ENCODE peak calls at places on chromosomes 16 and 17, in ten cellular contexts. C is K562, V is H1, N is A549, K is SK-N-SH, D is endothelial cell of umbilical vein, I is HepG2, Y is WTC11, M is NB4, Z is HCT116. U is an unnamed sample.

GRCh38 chr17:50165867-50166517 is at the start of gene SGCA:
- DNase-seq in C (no peak), V (no peak), N (no peak), K (no peak), D (no peak), I (no peak), Y (no peak), M (no peak), Z (no peak), U (no peak)

GRCh38 chr16:72474511-72475123 is 302.7 kb upstream of the PMFBP1 start:
- DNase-seq in C (no peak), V (no peak), N (no peak), K (no peak), D (peak), I (peak), Y (no peak), M (peak), Z (peak), U (no peak)

GRCh38 chr16:71441348-71441781 is 489 bp downstream of the TLE7 start:
- DNase-seq in C (no peak), V (peak), N (no peak), K (peak), D (no peak), I (no peak), Y (peak), M (no peak), Z (no peak), U (no peak)

GRCh38 chr16:89700649-89701424 is 668 bp downstream of the SPATA2L start:
- DNase-seq in C (peak), V (peak), N (peak), K (peak), D (peak), I (peak), Y (peak), M (peak), Z (no peak), U (no peak)

GRCh38 chr17:73455050-73455687 is 143.4 kb upstream of the CDC42EP4 start:
- DNase-seq in C (no peak), V (no peak), N (no peak), K (peak), D (no peak), I (no peak), Y (no peak), M (no peak), Z (no peak), U (no peak)

GRCh38 chr17:76791053-76791980 is 53.4 kb downstream of the MFSD11 start:
- DNase-seq in C (peak), V (no peak), N (peak), K (peak), D (peak), I (peak), Y (no peak), M (peak), Z (no peak), U (peak)

GRCh38 chr17:75428775-75429469 is 23.4 kb upstream of the GRB2 start:
- DNase-seq in C (no peak), V (no peak), N (peak), K (no peak), D (no peak), I (peak), Y (no peak), M (no peak), Z (no peak), U (no peak)

GRCh38 chr16:79186196-79186595 is 414.3 kb downstream of the MAF start:
- DNase-seq in C (peak), V (no peak), N (no peak), K (no peak), D (no peak), I (no peak), Y (no peak), M (no peak), Z (no peak), U (no peak)

GRCh38 chr17:81553018-81553615 is 964 bp upstream of the FAAP100 start:
- DNase-seq in C (peak), V (peak), N (peak), K (peak), D (peak), I (peak), Y (peak), M (peak), Z (peak), U (peak)

GRCh38 chr17:48541574-48542113 is 3.3 kb downstream of the HOXB2 start:
- DNase-seq in C (peak), V (peak), N (no peak), K (peak), D (no peak), I (no peak), Y (no peak), M (no peak), Z (no peak), U (no peak)

GRCh38 chr16:53821487-53821886 is 117.5 kb downstream of the FTO start:
- DNase-seq in C (no peak), V (no peak), N (no peak), K (no peak), D (no peak), I (no peak), Y (no peak), M (no peak), Z (no peak), U (no peak)

GRCh38 chr16:11675561-11676511 is 7.6 kb downstream of the SNN start:
- DNase-seq in C (no peak), V (no peak), N (peak), K (no peak), D (no peak), I (peak), Y (no peak), M (no peak), Z (peak), U (no peak)

GRCh38 chr17:73027130-73027741 is 65.3 kb downstream of the SLC39A11 start:
- DNase-seq in C (no peak), V (no peak), N (no peak), K (no peak), D (no peak), I (no peak), Y (no peak), M (no peak), Z (no peak), U (no peak)

GRCh38 chr17:6551356-6551755 is 5.0 kb downstream of the PITPNM3 start:
- DNase-seq in C (no peak), V (no peak), N (no peak), K (no peak), D (no peak), I (no peak), Y (no peak), M (no peak), Z (no peak), U (no peak)

GRCh38 chr17:69695646-69696045 is 281.1 kb downstream of the MAP2K6 start:
- DNase-seq in C (no peak), V (no peak), N (no peak), K (no peak), D (no peak), I (no peak), Y (no peak), M (no peak), Z (no peak), U (no peak)

GRCh38 chr17:49926886-49927285 is 42.1 kb upstream of the DLX4 start:
- DNase-seq in C (peak), V (no peak), N (no peak), K (no peak), D (no peak), I (no peak), Y (no peak), M (no peak), Z (no peak), U (no peak)

GRCh38 chr17:6479626-6480324 is 35.5 kb downstream of the PIMREG start:
- DNase-seq in C (no peak), V (no peak), N (no peak), K (no peak), D (no peak), I (no peak), Y (no peak), M (no peak), Z (no peak), U (no peak)

GRCh38 chr17:39235555-39236221 is 9.9 kb upstream of the STAC2 start:
- DNase-seq in C (peak), V (peak), N (peak), K (peak), D (peak), I (peak), Y (peak), M (peak), Z (peak), U (peak)

GRCh38 chr16:11627292-11627663 is 40.6 kb upstream of the LITAF start:
- DNase-seq in C (no peak), V (no peak), N (no peak), K (no peak), D (no peak), I (no peak), Y (no peak), M (no peak), Z (no peak), U (no peak)

GRCh38 chr17:65290616-65291015 is 153.4 kb downstream of the RGS9 start:
- DNase-seq in C (no peak), V (no peak), N (no peak), K (no peak), D (no peak), I (no peak), Y (no peak), M (no peak), Z (no peak), U (no peak)

DNA sequence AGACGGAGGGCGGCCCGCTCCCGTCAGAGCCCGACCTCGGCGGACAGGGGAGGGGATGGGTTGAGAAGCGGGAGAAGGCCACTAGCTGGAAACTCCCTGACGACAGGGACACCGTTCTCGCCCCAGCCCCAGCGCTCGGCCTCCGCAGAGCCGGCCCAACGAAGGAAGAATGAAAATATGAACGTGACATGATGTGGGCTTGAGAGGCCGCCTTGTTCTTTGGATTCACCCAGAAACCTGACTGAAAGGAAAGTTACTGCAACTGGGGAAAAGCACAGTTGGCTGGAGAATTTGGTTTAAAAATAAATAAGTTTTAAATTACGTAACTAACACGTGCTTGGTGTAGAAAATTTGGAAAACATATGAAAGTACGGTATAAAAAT is 21.1 kb downstream of the NPTX1 start:
- DNase-seq in C (peak), V (no peak), N (peak), K (peak), D (no peak), I (peak), Y (peak), M (no peak), Z (peak), U (no peak)
- TF ChIP-seq MAX in C (no peak), V (no peak), N (no peak), K (no peak), D (no peak), I (no peak), Y (no peak), M (peak), Z (no peak), U (no peak)

GRCh38 chr17:45227631-45228120 is 6.0 kb downstream of the FMNL1 start:
- DNase-seq in C (no peak), V (no peak), N (no peak), K (no peak), D (no peak), I (no peak), Y (no peak), M (no peak), Z (no peak), U (no peak)
- TF ChIP-seq MAX in C (no peak), V (no peak), N (peak), K (no peak), D (no peak), I (no peak), Y (no peak), M (no peak), Z (no peak), U (no peak)

GRCh38 chr17:915416-916201 is 64.0 kb downstream of the NXN start:
- DNase-seq in C (no peak), V (no peak), N (no peak), K (no peak), D (peak), I (no peak), Y (no peak), M (no peak), Z (no peak), U (no peak)

GRCh38 chr17:913207-913606 is 66.4 kb downstream of the NXN start:
- DNase-seq in C (no peak), V (no peak), N (no peak), K (no peak), D (no peak), I (no peak), Y (no peak), M (no peak), Z (no peak), U (no peak)

GRCh38 chr17:907725-908124 is 71.9 kb downstream of the NXN start:
- DNase-seq in C (no peak), V (no peak), N (no peak), K (no peak), D (no peak), I (no peak), Y (no peak), M (no peak), Z (no peak), U (no peak)

GRCh38 chr17:909642-910323 is 69.8 kb downstream of the NXN start:
- DNase-seq in C (peak), V (no peak), N (no peak), K (no peak), D (no peak), I (no peak), Y (no peak), M (peak), Z (no peak), U (no peak)

GRCh38 chr17:910503-911194 is 68.9 kb downstream of the NXN start:
- DNase-seq in C (no peak), V (no peak), N (no peak), K (no peak), D (no peak), I (no peak), Y (no peak), M (no peak), Z (no peak), U (no peak)
- TF ChIP-seq MAX in C (no peak), V (no peak), N (no peak), K (no peak), D (no peak), I (no peak), Y (no peak), M (no peak), Z (no peak), U (no peak)

GRCh38 chr16:14182999-14183398 is 111.9 kb downstream of the MRTFB start:
- DNase-seq in C (no peak), V (no peak), N (no peak), K (no peak), D (no peak), I (no peak), Y (no peak), M (no peak), Z (no peak), U (no peak)

GRCh38 chr16:14186007-14186953 is 115.2 kb downstream of the MRTFB start:
- DNase-seq in C (peak), V (peak), N (no peak), K (peak), D (peak), I (no peak), Y (peak), M (no peak), Z (no peak), U (no peak)

GRCh38 chr16:14181371-14182050 is 110.4 kb downstream of the MRTFB start:
- DNase-seq in C (no peak), V (no peak), N (peak), K (no peak), D (peak), I (no peak), Y (no peak), M (peak), Z (no peak), U (no peak)

GRCh38 chr16:14187517-14188338 is 116.6 kb downstream of the MRTFB start:
- DNase-seq in C (no peak), V (no peak), N (no peak), K (no peak), D (peak), I (no peak), Y (no peak), M (no peak), Z (no peak), U (no peak)

GRCh38 chr16:14186954-14187306 is 115.8 kb downstream of the MRTFB start:
- DNase-seq in C (no peak), V (no peak), N (no peak), K (no peak), D (peak), I (no peak), Y (no peak), M (no peak), Z (no peak), U (no peak)
- TF ChIP-seq MAX in C (no peak), V (no peak), N (no peak), K (no peak), D (no peak), I (no peak), Y (no peak), M (no peak), Z (no peak), U (no peak)

GRCh38 chr17:32297424-32297823 is 31.8 kb downstream of the RHBDL3 start:
- DNase-seq in C (no peak), V (no peak), N (no peak), K (no peak), D (no peak), I (no peak), Y (no peak), M (no peak), Z (no peak), U (no peak)
- TF ChIP-seq MAX in C (no peak), V (no peak), N (no peak), K (no peak), D (no peak), I (no peak), Y (no peak), M (no peak), Z (no peak), U (no peak)

DNA sequence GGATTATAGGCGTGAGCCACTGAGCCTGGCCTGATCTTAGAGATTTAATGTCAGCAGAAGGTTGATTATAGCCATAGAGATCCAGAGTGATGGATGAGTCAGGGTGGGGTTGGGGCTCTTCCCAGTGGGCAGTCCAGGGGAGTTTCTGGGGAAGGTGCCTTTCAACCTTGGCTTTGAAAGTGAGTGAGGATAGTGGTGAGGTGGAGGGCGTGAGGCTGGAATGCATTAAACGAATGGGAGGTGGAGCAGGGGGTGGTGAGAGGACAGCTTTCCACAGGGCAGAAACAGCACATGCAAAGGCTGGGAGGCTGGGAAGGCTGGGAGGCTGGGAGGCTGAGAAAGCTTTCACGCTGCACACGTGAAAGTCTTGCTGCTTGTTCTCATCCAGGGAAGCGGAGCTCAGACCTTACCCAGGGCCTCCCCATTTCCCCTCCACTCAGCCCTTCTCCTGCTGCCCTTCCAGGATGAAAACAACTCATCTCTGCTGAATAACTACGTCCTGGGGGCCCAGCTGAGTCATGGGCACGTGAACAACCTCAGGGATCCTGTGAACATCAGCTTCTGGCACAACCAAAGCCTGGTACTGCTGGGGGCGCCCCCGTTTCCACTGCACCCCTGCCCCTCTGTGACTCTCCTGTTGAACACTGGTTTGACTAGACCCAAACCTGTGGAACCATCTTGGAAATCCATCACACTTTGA is 22.3 kb downstream of the ADGRG5 start:
- DNase-seq in C (no peak), V (no peak), N (no peak), K (no peak), D (no peak), I (no peak), Y (no peak), M (peak), Z (no peak), U (no peak)
- TF ChIP-seq MAX in C (no peak), V (no peak), N (no peak), K (no peak), D (no peak), I (no peak), Y (no peak), M (no peak), Z (no peak), U (no peak)

GRCh38 chr16:30698816-30699614 is at the start of gene SRCAP:
- DNase-seq in C (peak), V (peak), N (peak), K (peak), D (peak), I (peak), Y (peak), M (peak), Z (peak), U (peak)

GRCh38 chr16:30699615-30700099 is 686 bp downstream of the SRCAP start:
- DNase-seq in C (peak), V (no peak), N (no peak), K (no peak), D (no peak), I (no peak), Y (no peak), M (no peak), Z (no peak), U (no peak)

GRCh38 chr16:30700491-30700890 is 1.5 kb downstream of the SRCAP start:
- DNase-seq in C (peak), V (no peak), N (no peak), K (peak), D (no peak), I (no peak), Y (no peak), M (no peak), Z (no peak), U (no peak)

GRCh38 chr16:30698139-30698815 is 694 bp upstream of the SRCAP start:
- DNase-seq in C (peak), V (peak), N (peak), K (peak), D (peak), I (peak), Y (peak), M (peak), Z (peak), U (peak)

GRCh38 chr16:30700971-30701370 is 2.0 kb downstream of the SRCAP start:
- DNase-seq in C (no peak), V (no peak), N (no peak), K (no peak), D (no peak), I (no peak), Y (no peak), M (no peak), Z (no peak), U (no peak)
- TF ChIP-seq MAX in C (no peak), V (no peak), N (no peak), K (no peak), D (no peak), I (no peak), Y (no peak), M (no peak), Z (no peak), U (no peak)

DNA sequence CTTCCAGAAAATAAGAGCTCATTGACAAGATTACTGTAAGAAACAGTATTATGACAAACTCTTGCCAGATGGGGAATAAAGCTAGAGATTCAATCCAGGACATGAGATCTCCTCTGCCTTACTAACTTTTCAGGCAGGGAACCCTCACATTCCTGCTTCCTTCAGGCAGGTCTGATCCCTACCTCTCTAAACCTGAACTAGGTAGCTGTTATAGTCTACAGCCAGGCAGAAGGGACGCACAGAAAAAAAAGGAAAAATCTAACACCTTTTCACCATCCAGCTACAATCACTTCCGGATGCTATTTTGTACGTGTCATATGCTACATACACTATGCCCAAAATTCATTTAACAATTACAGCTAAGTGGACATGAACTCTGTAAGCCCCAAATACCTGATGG is 41.2 kb downstream of the CNOT1 start:
- DNase-seq in C (no peak), V (no peak), N (no peak), K (no peak), D (no peak), I (no peak), Y (no peak), M (no peak), Z (no peak), U (no peak)
- TF ChIP-seq MAX in C (no peak), V (no peak), N (no peak), K (no peak), D (no peak), I (no peak), Y (no peak), M (no peak), Z (no peak), U (no peak)

DNA sequence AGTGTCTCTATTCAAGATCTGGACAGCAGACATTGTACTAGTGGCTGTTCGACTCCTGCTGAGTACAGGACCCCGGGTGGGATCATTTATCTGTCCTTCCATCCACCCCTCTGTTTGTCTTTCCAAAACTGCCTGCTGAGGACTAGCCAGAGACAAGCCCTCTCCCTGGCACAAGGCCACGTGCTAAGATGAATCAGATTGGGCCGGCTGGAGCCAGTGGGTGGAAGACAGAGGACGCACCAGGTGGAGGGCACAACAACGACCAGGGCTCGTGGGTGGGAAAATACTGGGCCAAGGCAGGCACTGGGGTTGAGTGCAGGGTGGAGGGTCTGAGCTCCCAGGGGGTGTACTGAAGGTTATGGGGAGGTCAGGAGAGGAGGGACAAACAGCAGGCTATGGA is 1.4 kb upstream of the CA7 start:
- DNase-seq in C (no peak), V (no peak), N (no peak), K (peak), D (no peak), I (no peak), Y (no peak), M (no peak), Z (no peak), U (no peak)
- TF ChIP-seq MAX in C (no peak), V (no peak), N (no peak), K (no peak), D (no peak), I (no peak), Y (no peak), M (no peak), Z (peak), U (no peak)

GRCh38 chr17:56486732-56487131 is 106.8 kb upstream of the NOG start:
- DNase-seq in C (no peak), V (no peak), N (no peak), K (no peak), D (no peak), I (no peak), Y (no peak), M (no peak), Z (no peak), U (no peak)

GRCh38 chr17:56488800-56489199 is 104.7 kb upstream of the NOG start:
- DNase-seq in C (no peak), V (no peak), N (no peak), K (no peak), D (no peak), I (no peak), Y (no peak), M (no peak), Z (no peak), U (no peak)

GRCh38 chr17:56489980-56490379 is 103.5 kb upstream of the NOG start:
- DNase-seq in C (no peak), V (no peak), N (no peak), K (no peak), D (no peak), I (no peak), Y (no peak), M (no peak), Z (no peak), U (no peak)
- TF ChIP-seq MAX in C (no peak), V (no peak), N (no peak), K (no peak), D (no peak), I (no peak), Y (no peak), M (no peak), Z (no peak), U (no peak)